ENCODE peak calls at places on chromosome 1, in seven cellular contexts. M, U, H, Z, L, C and T are unnamed samples.

GRCh38 chr1:163472267-163472666 is 150.5 kb downstream of the NUF2 start:
- DNase-seq in M (no peak), U (no peak), H (no peak), Z (no peak), L (no peak), C (no peak), T (no peak)

GRCh38 chr1:232904566-232904965 is 45.8 kb upstream of the NTPCR start:
- DNase-seq in M (no peak), U (no peak), H (no peak), Z (no peak), L (no peak), C (no peak), T (no peak)

GRCh38 chr1:100045206-100045605 is 75.4 kb downstream of the SLC35A3 start:
- DNase-seq in M (no peak), U (no peak), H (no peak), Z (no peak), L (no peak), C (no peak), T (no peak)

GRCh38 chr1:58166417-58166816 is 380.1 kb downstream of the OMA1 start:
- DNase-seq in M (no peak), U (no peak), H (no peak), Z (no peak), L (no peak), C (no peak), T (no peak)

GRCh38 chr1:96519851-96520281 is 201.7 kb upstream of the PTBP2 start:
- DNase-seq in M (no peak), U (no peak), H (no peak), Z (peak), L (no peak), C (no peak), T (no peak)

GRCh38 chr1:168217664-168218063 is 8.1 kb upstream of the SFT2D2 start:
- DNase-seq in M (no peak), U (no peak), H (no peak), Z (peak), L (peak), C (no peak), T (no peak)

GRCh38 chr1:77757616-77758015 is 2.0 kb downstream of the USP33 start:
- DNase-seq in M (no peak), U (no peak), H (no peak), Z (no peak), L (no peak), C (no peak), T (no peak)

GRCh38 chr1:21378705-21379494 is 61.0 kb upstream of the NBPF3 start:
- DNase-seq in M (no peak), U (no peak), H (peak), Z (no peak), L (no peak), C (no peak), T (no peak)

GRCh38 chr1:232149302-232150201 is 480.4 kb downstream of the SIPA1L2 start:
- DNase-seq in M (no peak), U (no peak), H (no peak), Z (no peak), L (no peak), C (no peak), T (no peak)

GRCh38 chr1:233105225-233105624 is 154.8 kb downstream of the NTPCR start:
- DNase-seq in M (no peak), U (no peak), H (no peak), Z (no peak), L (no peak), C (no peak), T (no peak)

GRCh38 chr1:65457868-65458267 is 37.4 kb downstream of the LEPR start:
- DNase-seq in M (no peak), U (no peak), H (no peak), Z (no peak), L (no peak), C (no peak), T (no peak)

GRCh38 chr1:12556957-12557935 is 60.8 kb downstream of the DHRS3 start:
- DNase-seq in M (no peak), U (no peak), H (no peak), Z (peak), L (no peak), C (no peak), T (no peak)

GRCh38 chr1:241749041-241749798 is 97.1 kb downstream of the WDR64 start:
- DNase-seq in M (no peak), U (no peak), H (no peak), Z (no peak), L (no peak), C (no peak), T (no peak)

GRCh38 chr1:54402896-54403295 is 3.3 kb downstream of the SSBP3 start:
- DNase-seq in M (no peak), U (no peak), H (peak), Z (no peak), L (no peak), C (no peak), T (no peak)

GRCh38 chr1:241387216-241387615 is 30.2 kb upstream of the RGS7 start:
- DNase-seq in M (no peak), U (no peak), H (no peak), Z (no peak), L (no peak), C (no peak), T (no peak)

GRCh38 chr1:162384116-162384515 is 2.6 kb downstream of the C1orf226 start:
- DNase-seq in M (no peak), U (no peak), H (no peak), Z (no peak), L (no peak), C (no peak), T (no peak)

GRCh38 chr1:110453829-110454228 is 2.9 kb downstream of the PROK1 start:
- DNase-seq in M (no peak), U (no peak), H (no peak), Z (no peak), L (no peak), C (no peak), T (no peak)

GRCh38 chr1:67149179-67149770 is 14.5 kb upstream of the C1orf141 start:
- DNase-seq in M (peak), U (peak), H (peak), Z (peak), L (no peak), C (peak), T (peak)

GRCh38 chr1:218748071-218748470 is 402.9 kb downstream of the TGFB2 start:
- DNase-seq in M (no peak), U (no peak), H (no peak), Z (no peak), L (no peak), C (no peak), T (no peak)

GRCh38 chr1:86504130-86504479 is 35.4 kb downstream of the CLCA1 start:
- DNase-seq in M (no peak), U (no peak), H (no peak), Z (peak), L (no peak), C (peak), T (no peak)

GRCh38 chr1:225509376-225509707 is 81.5 kb upstream of the LBR start:
- DNase-seq in M (no peak), U (no peak), H (no peak), Z (no peak), L (no peak), C (no peak), T (no peak)

GRCh38 chr1:149888999-149889289 is 10.4 kb upstream of the BOLA1 start:
- DNase-seq in M (no peak), U (no peak), H (peak), Z (no peak), L (no peak), C (peak), T (no peak)

GRCh38 chr1:56473582-56474270 is 105.6 kb downstream of the PLPP3 start:
- DNase-seq in M (no peak), U (no peak), H (no peak), Z (no peak), L (no peak), C (no peak), T (no peak)

GRCh38 chr1:99969260-99969728 is 502 bp upstream of the SLC35A3 start:
- DNase-seq in M (no peak), U (no peak), H (no peak), Z (peak), L (no peak), C (peak), T (no peak)

GRCh38 chr1:75131593-75132420 is 2.4 kb upstream of the LHX8 start:
- DNase-seq in M (no peak), U (no peak), H (no peak), Z (peak), L (no peak), C (no peak), T (no peak)

GRCh38 chr1:213120386-213120785 is 69.3 kb downstream of the RPS6KC1 start:
- DNase-seq in M (no peak), U (no peak), H (no peak), Z (no peak), L (no peak), C (no peak), T (no peak)

GRCh38 chr1:47991698-47992097 is 5.5 kb downstream of the TRABD2B start:
- DNase-seq in M (no peak), U (no peak), H (no peak), Z (no peak), L (no peak), C (no peak), T (no peak)

GRCh38 chr1:76231320-76231719 is 156.8 kb downstream of the ST6GALNAC3 start:
- DNase-seq in M (no peak), U (no peak), H (no peak), Z (no peak), L (no peak), C (no peak), T (no peak)

GRCh38 chr1:101302831-101303511 is 66.2 kb downstream of the S1PR1 start:
- DNase-seq in M (no peak), U (no peak), H (no peak), Z (no peak), L (no peak), C (no peak), T (no peak)

GRCh38 chr1:218250492-218250891 is 34.6 kb upstream of the RRP15 start:
- DNase-seq in M (no peak), U (no peak), H (no peak), Z (peak), L (no peak), C (no peak), T (no peak)

GRCh38 chr1:232322162-232322734 is 307.7 kb downstream of the SIPA1L2 start:
- DNase-seq in M (peak), U (no peak), H (no peak), Z (no peak), L (no peak), C (no peak), T (no peak)

GRCh38 chr1:94362466-94363058 is 55.6 kb upstream of the ABCD3 start:
- DNase-seq in M (no peak), U (no peak), H (no peak), Z (no peak), L (no peak), C (no peak), T (no peak)

GRCh38 chr1:18093193-18093592 is 14.4 kb upstream of the IGSF21 start:
- DNase-seq in M (no peak), U (no peak), H (no peak), Z (no peak), L (no peak), C (no peak), T (no peak)

GRCh38 chr1:234611153-234611798 is 1.3 kb upstream of the IRF2BP2 start:
- DNase-seq in M (no peak), U (peak), H (no peak), Z (peak), L (no peak), C (peak), T (no peak)

GRCh38 chr1:149942885-149943284 is 6.2 kb upstream of the MTMR11 start:
- DNase-seq in M (no peak), U (no peak), H (no peak), Z (no peak), L (no peak), C (no peak), T (no peak)

GRCh38 chr1:218462116-218462515 is 117.0 kb downstream of the TGFB2 start:
- DNase-seq in M (no peak), U (no peak), H (no peak), Z (no peak), L (no peak), C (no peak), T (no peak)

DNA sequence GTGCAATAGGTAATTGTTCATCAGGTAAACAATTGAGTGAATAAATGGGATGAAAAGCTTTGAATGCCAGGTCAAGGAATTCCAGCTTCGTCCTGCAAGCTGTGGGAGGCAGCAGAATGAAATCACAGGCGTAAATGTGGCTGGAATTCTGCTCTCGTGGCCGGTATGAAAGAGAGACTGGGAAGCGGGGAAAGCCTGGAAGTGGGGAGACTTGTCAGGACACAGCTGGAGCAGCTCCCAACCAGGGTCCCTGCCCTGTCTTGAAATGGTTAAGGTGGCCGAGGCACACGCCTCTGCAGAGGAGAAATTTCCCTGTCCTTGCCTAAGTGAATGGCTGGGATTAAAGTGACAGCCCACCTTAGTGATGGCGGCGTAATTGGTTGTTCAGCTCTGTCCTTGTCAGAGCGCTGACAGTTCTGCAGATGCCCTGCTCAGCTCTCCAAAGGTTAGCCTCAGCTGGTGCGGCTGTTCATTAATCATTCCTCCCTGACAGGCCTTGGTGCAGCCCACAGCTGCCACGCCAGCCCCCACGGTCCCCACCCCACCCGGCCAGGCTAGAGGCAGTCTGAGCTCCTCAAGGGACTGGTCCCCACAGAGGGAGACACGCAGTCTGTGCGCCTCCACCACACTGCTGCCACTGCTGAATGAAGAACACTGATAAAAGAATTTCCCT is 398.3 kb upstream of the POU3F1 start:
- DNase-seq in M (no peak), U (no peak), H (no peak), Z (no peak), L (peak), C (no peak), T (no peak)
- TF ChIP-seq POLR2AphosphoS5 in M (no peak), U (no peak), H (no peak), Z (no peak), L (no peak), C (no peak), T (no peak)

DNA sequence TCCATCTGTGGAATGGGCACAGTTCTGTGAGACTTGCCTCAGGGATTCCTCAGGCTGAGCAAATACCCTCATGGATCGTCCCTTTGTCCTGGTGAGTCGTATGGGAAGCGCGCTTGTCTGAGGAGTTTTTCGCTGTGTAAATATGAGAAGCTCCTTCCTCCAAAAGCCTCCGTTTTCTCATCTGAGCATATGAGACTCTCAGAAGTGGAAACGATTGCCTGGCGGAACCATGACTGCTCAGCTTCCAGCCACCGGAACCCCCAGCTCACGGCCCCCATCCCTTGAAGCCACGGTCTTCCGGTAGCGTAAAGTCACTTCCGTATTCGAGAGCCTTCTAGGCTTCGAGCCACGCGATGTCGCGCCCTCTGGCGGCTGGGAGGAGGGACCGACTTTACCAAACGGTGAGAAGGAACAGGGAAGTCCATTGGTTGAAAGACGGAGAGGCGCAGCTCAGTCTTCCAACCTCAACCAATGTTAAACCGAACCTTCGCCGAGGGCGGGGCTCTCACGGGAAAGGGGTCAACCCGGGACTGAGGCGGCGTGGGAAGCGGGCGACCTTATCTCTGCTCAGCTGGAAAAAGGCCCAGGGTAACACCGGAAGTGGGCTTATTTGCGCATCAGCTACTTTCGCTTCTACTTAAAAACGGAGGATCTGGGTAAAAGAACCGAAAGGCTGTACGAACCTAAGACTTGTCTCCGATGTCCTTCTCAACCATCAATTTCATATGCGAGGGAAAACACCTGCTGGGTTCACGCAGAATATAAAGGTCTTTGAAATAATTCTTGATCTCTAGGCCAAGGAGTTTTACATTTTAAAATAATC is 46.3 kb downstream of the AZIN2 start:
- DNase-seq in M (peak), U (peak), H (peak), Z (peak), L (peak), C (peak), T (peak)
- TF ChIP-seq POLR2AphosphoS5 in M (peak), U (peak), H (peak), Z (peak), L (peak), C (peak), T (peak)

DNA sequence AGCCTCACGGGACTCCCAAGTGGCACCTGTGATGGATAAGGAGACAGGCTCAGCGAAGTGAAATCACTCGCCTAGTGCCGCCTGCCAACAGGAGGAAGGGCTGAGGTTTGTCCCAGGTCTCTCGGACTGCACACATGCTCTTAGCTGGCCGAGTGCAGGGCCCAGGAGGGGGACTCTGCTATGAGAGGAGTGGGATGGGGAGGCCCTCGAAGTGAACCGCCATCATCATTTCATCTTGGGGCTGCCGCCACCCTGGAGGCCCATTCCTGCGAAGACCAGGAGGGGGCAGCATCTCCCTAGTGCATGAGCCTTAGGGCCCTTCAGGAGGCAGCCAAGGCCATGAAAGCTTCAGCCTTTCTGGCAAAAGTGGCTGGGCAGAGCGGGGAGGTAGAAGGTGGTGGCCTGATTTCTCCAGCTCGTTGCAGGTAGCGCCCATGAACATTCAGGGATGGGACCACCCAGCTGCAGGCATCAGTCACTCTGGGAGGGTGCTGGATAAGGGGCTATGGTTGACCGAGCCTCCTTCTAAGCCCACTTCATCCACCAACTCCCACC is 17.3 kb upstream of the RASSF5 start:
- DNase-seq in M (peak), U (no peak), H (peak), Z (peak), L (no peak), C (peak), T (peak)
- TF ChIP-seq POLR2AphosphoS5 in M (no peak), U (no peak), H (no peak), Z (no peak), L (no peak), C (peak), T (no peak)

GRCh38 chr1:2633401-2633935 is 652 bp upstream of the MMEL1 start:
- DNase-seq in M (no peak), U (no peak), H (no peak), Z (no peak), L (no peak), C (no peak), T (no peak)
- TF ChIP-seq POLR2AphosphoS5 in M (no peak), U (no peak), H (no peak), Z (no peak), L (no peak), C (no peak), T (no peak)

GRCh38 chr1:222586842-222587241 is 2.9 kb downstream of the TAF1A start:
- DNase-seq in M (no peak), U (no peak), H (no peak), Z (no peak), L (no peak), C (no peak), T (no peak)

GRCh38 chr1:222594789-222595188 is 5.1 kb upstream of the TAF1A start:
- DNase-seq in M (no peak), U (no peak), H (no peak), Z (no peak), L (no peak), C (no peak), T (no peak)

GRCh38 chr1:222592171-222592570 is 2.4 kb upstream of the TAF1A start:
- DNase-seq in M (no peak), U (no peak), H (no peak), Z (no peak), L (no peak), C (no peak), T (no peak)

GRCh38 chr1:222588135-222588534 is 1.6 kb downstream of the TAF1A start:
- DNase-seq in M (no peak), U (no peak), H (no peak), Z (no peak), L (no peak), C (no peak), T (no peak)

GRCh38 chr1:222589462-222590302 is at the start of gene TAF1A:
- DNase-seq in M (peak), U (peak), H (peak), Z (peak), L (peak), C (peak), T (peak)
- TF ChIP-seq POLR2AphosphoS5 in M (no peak), U (peak), H (peak), Z (peak), L (peak), C (peak), T (peak)